ENCODE peak calls at places on chromosomes 3 and 15, in six cellular contexts. One of them, this sample, is unnamed.

GRCh38 chr3:56157693-56158092 is 310.6 kb downstream of the ERC2 start:
- DNase-seq in transverse colon: no peak
- DNase-seq in adrenal gland: peak
- DNase-seq in sigmoid colon: no peak
- DNase-seq in tibial nerve: peak
- DNase-seq in suprapubic skin: no peak
- DNase-seq in this sample: no peak

GRCh38 chr3:49775538-49775937 is 10.8 kb downstream of the IP6K1 start:
- DNase-seq in transverse colon: no peak
- DNase-seq in adrenal gland: peak
- DNase-seq in sigmoid colon: peak
- DNase-seq in tibial nerve: no peak
- DNase-seq in suprapubic skin: peak
- DNase-seq in this sample: no peak

GRCh38 chr15:43517354-43518072 is at the start of gene MAP1A:
- DNase-seq in transverse colon: peak
- DNase-seq in adrenal gland: no peak
- DNase-seq in sigmoid colon: peak
- DNase-seq in tibial nerve: no peak
- DNase-seq in suprapubic skin: no peak
- DNase-seq in this sample: peak

GRCh38 chr3:117439812-117440211 is 730.2 kb downstream of the TUSC7 start:
- DNase-seq in transverse colon: no peak
- DNase-seq in adrenal gland: no peak
- DNase-seq in sigmoid colon: no peak
- DNase-seq in tibial nerve: no peak
- DNase-seq in suprapubic skin: no peak
- DNase-seq in this sample: peak

GRCh38 chr3:49519266-49519665 is 35.0 kb upstream of the BSN start:
- DNase-seq in transverse colon: no peak
- DNase-seq in adrenal gland: no peak
- DNase-seq in sigmoid colon: no peak
- DNase-seq in tibial nerve: no peak
- DNase-seq in suprapubic skin: no peak
- DNase-seq in this sample: no peak

GRCh38 chr3:180059351-180059750 is 22.6 kb upstream of the PEX5L start:
- DNase-seq in transverse colon: no peak
- DNase-seq in adrenal gland: no peak
- DNase-seq in sigmoid colon: no peak
- DNase-seq in tibial nerve: no peak
- DNase-seq in suprapubic skin: no peak
- DNase-seq in this sample: no peak

GRCh38 chr3:31968927-31969418 is 12.1 kb downstream of the OSBPL10 start:
- DNase-seq in transverse colon: no peak
- DNase-seq in adrenal gland: no peak
- DNase-seq in sigmoid colon: no peak
- DNase-seq in tibial nerve: no peak
- DNase-seq in suprapubic skin: no peak
- DNase-seq in this sample: no peak

GRCh38 chr15:74790080-74790916 is 8.4 kb downstream of the CSK start:
- DNase-seq in transverse colon: peak
- DNase-seq in adrenal gland: peak
- DNase-seq in sigmoid colon: peak
- DNase-seq in tibial nerve: peak
- DNase-seq in suprapubic skin: no peak
- DNase-seq in this sample: peak

GRCh38 chr3:172396400-172396799 is 51.9 kb downstream of the GHSR start:
- DNase-seq in transverse colon: no peak
- DNase-seq in adrenal gland: no peak
- DNase-seq in sigmoid colon: no peak
- DNase-seq in tibial nerve: no peak
- DNase-seq in suprapubic skin: no peak
- DNase-seq in this sample: no peak

GRCh38 chr15:29101491-29101890 is 168.1 kb downstream of the NSMCE3 start:
- DNase-seq in transverse colon: no peak
- DNase-seq in adrenal gland: no peak
- DNase-seq in sigmoid colon: no peak
- DNase-seq in tibial nerve: no peak
- DNase-seq in suprapubic skin: no peak
- DNase-seq in this sample: no peak

GRCh38 chr3:9808345-9809037 is 1.6 kb upstream of the TTLL3 start:
- DNase-seq in transverse colon: peak
- DNase-seq in adrenal gland: no peak
- DNase-seq in sigmoid colon: no peak
- DNase-seq in tibial nerve: no peak
- DNase-seq in suprapubic skin: no peak
- DNase-seq in this sample: no peak

GRCh38 chr3:4935347-4935746 is 43.9 kb upstream of the BHLHE40 start:
- DNase-seq in transverse colon: no peak
- DNase-seq in adrenal gland: no peak
- DNase-seq in sigmoid colon: no peak
- DNase-seq in tibial nerve: no peak
- DNase-seq in suprapubic skin: no peak
- DNase-seq in this sample: no peak

GRCh38 chr3:101898752-101899169 is 49.4 kb downstream of the NFKBIZ start:
- DNase-seq in transverse colon: no peak
- DNase-seq in adrenal gland: peak
- DNase-seq in sigmoid colon: no peak
- DNase-seq in tibial nerve: no peak
- DNase-seq in suprapubic skin: no peak
- DNase-seq in this sample: no peak

GRCh38 chr3:46574881-46575576 is 8.9 kb upstream of the LRRC2 start:
- DNase-seq in transverse colon: no peak
- DNase-seq in adrenal gland: no peak
- DNase-seq in sigmoid colon: no peak
- DNase-seq in tibial nerve: no peak
- DNase-seq in suprapubic skin: no peak
- DNase-seq in this sample: no peak

GRCh38 chr3:166274996-166275395 is 437.8 kb upstream of the BCHE start:
- DNase-seq in transverse colon: no peak
- DNase-seq in adrenal gland: no peak
- DNase-seq in sigmoid colon: no peak
- DNase-seq in tibial nerve: no peak
- DNase-seq in suprapubic skin: no peak
- DNase-seq in this sample: no peak

GRCh38 chr3:166606988-166607387 is 769.8 kb upstream of the BCHE start:
- DNase-seq in transverse colon: no peak
- DNase-seq in adrenal gland: no peak
- DNase-seq in sigmoid colon: no peak
- DNase-seq in tibial nerve: no peak
- DNase-seq in suprapubic skin: no peak
- DNase-seq in this sample: no peak

GRCh38 chr3:8765528-8765927 is 3.9 kb downstream of the OXTR start:
- DNase-seq in transverse colon: no peak
- DNase-seq in adrenal gland: no peak
- DNase-seq in sigmoid colon: no peak
- DNase-seq in tibial nerve: no peak
- DNase-seq in suprapubic skin: peak
- DNase-seq in this sample: no peak

GRCh38 chr3:8768364-8769087 is 887 bp downstream of the OXTR start:
- DNase-seq in transverse colon: no peak
- DNase-seq in adrenal gland: no peak
- DNase-seq in sigmoid colon: no peak
- DNase-seq in tibial nerve: no peak
- DNase-seq in suprapubic skin: no peak
- DNase-seq in this sample: no peak

GRCh38 chr3:8766148-8766547 is 3.3 kb downstream of the OXTR start:
- DNase-seq in transverse colon: no peak
- DNase-seq in adrenal gland: no peak
- DNase-seq in sigmoid colon: no peak
- DNase-seq in tibial nerve: no peak
- DNase-seq in suprapubic skin: peak
- DNase-seq in this sample: no peak

GRCh38 chr3:8767667-8768363 is 1.6 kb downstream of the OXTR start:
- DNase-seq in transverse colon: peak
- DNase-seq in adrenal gland: no peak
- DNase-seq in sigmoid colon: no peak
- DNase-seq in tibial nerve: no peak
- DNase-seq in suprapubic skin: no peak
- DNase-seq in this sample: peak

DNA sequence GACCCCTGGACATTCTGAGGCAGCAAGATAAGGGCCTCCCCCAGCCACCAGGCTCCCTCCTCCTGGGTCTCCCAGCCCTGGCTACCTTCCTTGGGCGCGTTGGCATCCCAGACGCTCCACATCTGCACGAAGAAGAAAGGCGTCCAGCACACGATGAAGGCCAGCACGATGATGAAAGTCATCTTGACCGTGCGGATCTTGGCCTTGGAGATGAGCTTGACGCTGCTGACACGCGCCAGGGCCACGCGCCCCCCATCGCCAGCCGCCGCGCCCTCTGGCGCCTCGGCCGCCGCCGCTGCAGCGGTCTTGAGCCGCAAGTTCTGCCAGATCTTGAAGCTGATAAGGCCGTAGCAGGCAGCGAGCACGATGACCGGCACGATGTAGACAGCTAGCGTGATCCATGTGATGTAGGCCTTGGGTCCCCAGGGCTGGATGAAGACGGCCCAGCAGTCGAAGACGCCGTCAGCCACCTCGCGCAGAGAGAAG is 2.2 kb downstream of the OXTR start:
- DNase-seq in transverse colon: no peak
- DNase-seq in adrenal gland: no peak
- DNase-seq in sigmoid colon: no peak
- DNase-seq in tibial nerve: no peak
- DNase-seq in suprapubic skin: no peak
- DNase-seq in this sample: no peak
- TF ChIP-seq CTCF in transverse colon: no peak
- TF ChIP-seq CTCF in adrenal gland: no peak
- TF ChIP-seq CTCF in sigmoid colon: no peak
- TF ChIP-seq CTCF in tibial nerve: no peak
- TF ChIP-seq CTCF in suprapubic skin: no peak
- TF ChIP-seq CTCF in this sample: no peak

GRCh38 chr3:48446425-48447193 is at the start of gene ATRIP:
- DNase-seq in transverse colon: peak
- DNase-seq in adrenal gland: peak
- DNase-seq in sigmoid colon: peak
- DNase-seq in tibial nerve: peak
- DNase-seq in suprapubic skin: peak
- DNase-seq in this sample: peak
- TF ChIP-seq POLR2A in transverse colon: peak
- TF ChIP-seq POLR2A in adrenal gland: peak
- TF ChIP-seq POLR2A in sigmoid colon: peak
- TF ChIP-seq POLR2A in tibial nerve: peak
- TF ChIP-seq POLR2A in suprapubic skin: peak
- TF ChIP-seq POLR2A in this sample: peak

GRCh38 chr15:99504071-99504822 is 61.5 kb upstream of the MEF2A start:
- DNase-seq in transverse colon: no peak
- DNase-seq in adrenal gland: no peak
- DNase-seq in sigmoid colon: no peak
- DNase-seq in tibial nerve: no peak
- DNase-seq in suprapubic skin: no peak
- DNase-seq in this sample: no peak

GRCh38 chr15:99507016-99507731 is 58.6 kb upstream of the MEF2A start:
- DNase-seq in transverse colon: no peak
- DNase-seq in adrenal gland: peak
- DNase-seq in sigmoid colon: no peak
- DNase-seq in tibial nerve: no peak
- DNase-seq in suprapubic skin: no peak
- DNase-seq in this sample: peak

GRCh38 chr15:99503411-99503810 is 62.4 kb upstream of the MEF2A start:
- DNase-seq in transverse colon: no peak
- DNase-seq in adrenal gland: no peak
- DNase-seq in sigmoid colon: no peak
- DNase-seq in tibial nerve: no peak
- DNase-seq in suprapubic skin: no peak
- DNase-seq in this sample: no peak

GRCh38 chr15:99506399-99506798 is 59.4 kb upstream of the MEF2A start:
- DNase-seq in transverse colon: no peak
- DNase-seq in adrenal gland: no peak
- DNase-seq in sigmoid colon: no peak
- DNase-seq in tibial nerve: no peak
- DNase-seq in suprapubic skin: no peak
- DNase-seq in this sample: no peak

DNA sequence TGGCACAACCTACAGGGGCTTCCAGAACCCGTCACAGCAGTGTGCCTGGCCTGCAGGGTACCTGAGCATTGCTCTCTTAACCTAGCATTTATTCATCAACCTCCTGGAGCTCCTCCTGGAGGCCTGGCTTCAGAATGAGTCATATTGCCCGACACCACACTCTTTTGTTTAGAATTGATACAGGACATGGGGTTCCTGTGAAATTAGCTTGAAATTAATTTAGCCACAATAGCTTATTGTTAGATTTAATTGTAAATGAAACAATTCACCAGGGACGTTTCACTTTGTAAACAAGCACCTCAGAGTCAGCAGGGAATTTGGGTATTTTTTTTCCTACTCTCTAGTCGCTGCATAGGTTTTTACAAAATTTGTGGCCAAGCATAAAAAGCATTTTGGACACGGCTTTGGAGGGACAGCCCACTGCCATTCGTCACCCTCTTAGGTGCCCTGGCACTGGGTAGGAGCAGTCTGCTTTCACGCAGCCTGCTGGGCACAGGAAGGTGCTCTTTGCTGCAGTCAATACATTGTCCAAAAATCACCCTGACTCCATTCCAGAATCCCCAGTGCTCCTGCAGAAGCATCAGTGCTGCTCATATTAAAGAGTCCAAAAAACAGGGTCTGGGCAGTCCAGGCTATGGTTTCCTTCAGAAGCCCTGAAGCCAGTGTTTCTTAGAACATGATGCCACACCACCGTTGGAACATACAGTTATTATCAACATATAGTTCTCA is 60.8 kb upstream of the MEF2A start:
- DNase-seq in transverse colon: no peak
- DNase-seq in adrenal gland: no peak
- DNase-seq in sigmoid colon: no peak
- DNase-seq in tibial nerve: no peak
- DNase-seq in suprapubic skin: no peak
- DNase-seq in this sample: no peak
- TF ChIP-seq CTCF in transverse colon: no peak
- TF ChIP-seq CTCF in adrenal gland: no peak
- TF ChIP-seq CTCF in sigmoid colon: no peak
- TF ChIP-seq CTCF in tibial nerve: no peak
- TF ChIP-seq CTCF in suprapubic skin: no peak
- TF ChIP-seq CTCF in this sample: no peak

DNA sequence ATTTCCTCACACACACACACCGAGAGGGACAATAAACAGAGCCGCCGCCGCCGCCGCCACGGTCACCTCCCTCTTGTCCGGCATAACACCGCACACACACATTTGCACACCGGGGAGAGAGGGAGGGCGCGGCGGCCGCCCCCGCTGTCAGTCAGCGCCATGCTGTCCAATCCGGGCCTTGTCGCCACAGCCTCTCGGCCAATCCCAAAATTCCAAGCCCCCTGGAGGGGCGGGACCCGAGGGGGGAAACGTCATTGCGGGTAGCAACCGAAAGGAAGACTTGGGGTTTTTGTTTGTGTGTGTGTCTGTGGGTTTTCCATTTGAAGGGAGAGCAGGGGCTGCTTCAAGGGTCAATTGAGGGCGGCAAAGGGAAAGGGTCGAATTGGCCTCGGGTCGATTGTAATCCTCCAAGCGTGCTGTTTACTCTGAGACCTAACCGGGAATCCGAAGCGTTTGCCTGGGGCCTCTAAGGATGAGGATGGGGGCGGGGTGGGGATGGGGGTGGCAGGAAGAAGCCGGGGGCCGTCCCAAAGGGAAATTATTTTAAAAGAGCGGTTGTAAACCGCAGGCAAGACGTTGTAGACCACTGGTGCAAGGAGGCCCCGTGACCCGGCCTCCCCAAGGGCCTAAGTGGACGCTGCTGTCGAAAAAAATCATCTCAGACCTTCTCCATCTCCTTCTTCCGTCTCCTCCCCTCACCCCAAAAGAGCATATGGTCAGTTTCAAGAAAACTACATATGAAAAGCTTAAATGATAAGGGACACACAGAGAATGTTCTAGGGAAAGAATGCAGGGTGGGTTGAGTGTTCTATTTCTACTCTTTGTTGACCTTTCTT is at the start of gene TOP2B:
- DNase-seq in transverse colon: peak
- DNase-seq in adrenal gland: peak
- DNase-seq in sigmoid colon: peak
- DNase-seq in tibial nerve: peak
- DNase-seq in suprapubic skin: peak
- DNase-seq in this sample: peak
- TF ChIP-seq POLR2A in transverse colon: peak
- TF ChIP-seq POLR2A in adrenal gland: peak
- TF ChIP-seq POLR2A in sigmoid colon: peak
- TF ChIP-seq POLR2A in tibial nerve: peak
- TF ChIP-seq POLR2A in suprapubic skin: peak
- TF ChIP-seq POLR2A in this sample: peak

This sample was measured in body of pancreas.